ENCODE peak calls at places on chromosome 20, in six cellular contexts. A is globus pallidus; U is naive thymus-derived CD4-positive, alpha-beta T cell; T is astrocyte of the cerebellum; P is renal cortical epithelial cell; V is stimulated activated naive CD8-positive, alpha-beta T cell treated with anti-CD3 and anti-CD28 coated beads, Interleukin-15, amount 100 ng/mL, for 72 hours. C is an unnamed sample.

GRCh38 chr20:48697845-48698491 is 129.8 kb downstream of the PREX1 start:
- DNase-seq in A (peak), U (no peak), T (peak), P (peak), V (no peak), C (no peak)

GRCh38 chr20:13200767-13201500 is 20.1 kb upstream of the ISM1 start:
- DNase-seq in A (no peak), U (no peak), T (no peak), P (no peak), V (no peak), C (no peak)

GRCh38 chr20:53866787-53867740 is 203.3 kb downstream of the BCAS1 start:
- DNase-seq in A (no peak), U (no peak), T (no peak), P (peak), V (no peak), C (peak)

GRCh38 chr20:3674995-3675900 is 6.6 kb downstream of the ADAM33 start:
- DNase-seq in A (no peak), U (no peak), T (no peak), P (no peak), V (no peak), C (no peak)

GRCh38 chr20:44407402-44408184 is 52.1 kb downstream of the HNF4A start:
- DNase-seq in A (no peak), U (no peak), T (no peak), P (peak), V (no peak), C (no peak)

GRCh38 chr20:47397652-47398301 is 41.3 kb upstream of the ZMYND8 start:
- DNase-seq in A (no peak), U (no peak), T (no peak), P (no peak), V (no peak), C (no peak)

GRCh38 chr20:9075264-9076095 is 6.6 kb downstream of the PLCB4 start:
- DNase-seq in A (no peak), U (no peak), T (peak), P (peak), V (no peak), C (no peak)

GRCh38 chr20:39661833-39662232 is 699.7 kb downstream of the DHX35 start:
- DNase-seq in A (no peak), U (no peak), T (no peak), P (peak), V (no peak), C (no peak)

GRCh38 chr20:40293740-40294139 is 395.3 kb downstream of the MAFB start:
- DNase-seq in A (no peak), U (no peak), T (no peak), P (no peak), V (no peak), C (no peak)

GRCh38 chr20:51995038-51995437 is 192.7 kb upstream of the SALL4 start:
- DNase-seq in A (no peak), U (no peak), T (no peak), P (no peak), V (no peak), C (no peak)

GRCh38 chr20:26354521-26354920 is 657.9 kb upstream of the ZNF337 start:
- DNase-seq in A (no peak), U (no peak), T (no peak), P (no peak), V (no peak), C (no peak)

GRCh38 chr20:61788343-61788742 is 277.3 kb downstream of the TAF4 start:
- DNase-seq in A (no peak), U (no peak), T (no peak), P (no peak), V (no peak), C (no peak)

GRCh38 chr20:12252793-12253192 is 335.1 kb downstream of the BTBD3 start:
- DNase-seq in A (no peak), U (no peak), T (peak), P (no peak), V (no peak), C (no peak)

GRCh38 chr20:34871966-34872603 is 571 bp downstream of the GGT7 start:
- DNase-seq in A (no peak), U (no peak), T (no peak), P (no peak), V (no peak), C (no peak)

GRCh38 chr20:57195023-57195758 is 71.2 kb downstream of the BMP7 start:
- DNase-seq in A (no peak), U (no peak), T (no peak), P (no peak), V (no peak), C (no peak)

GRCh38 chr20:59455392-59456341 is 148.7 kb upstream of the PHACTR3 start:
- DNase-seq in A (peak), U (no peak), T (no peak), P (peak), V (no peak), C (no peak)

GRCh38 chr20:48187891-48188290 is 402.6 kb upstream of the SULF2 start:
- DNase-seq in A (no peak), U (no peak), T (peak), P (no peak), V (no peak), C (no peak)

GRCh38 chr20:63553933-63554290 is at the start of gene FNDC11:
- DNase-seq in A (no peak), U (no peak), T (no peak), P (no peak), V (no peak), C (no peak)

GRCh38 chr20:10280016-10280908 is 61.6 kb downstream of the SNAP25 start:
- DNase-seq in A (no peak), U (no peak), T (no peak), P (no peak), V (no peak), C (no peak)

GRCh38 chr20:59767656-59768055 is 163.3 kb downstream of the PHACTR3 start:
- DNase-seq in A (no peak), U (no peak), T (no peak), P (no peak), V (no peak), C (no peak)

GRCh38 chr20:23399568-23400241 is 21.6 kb downstream of the NAPB start:
- DNase-seq in A (no peak), U (no peak), T (peak), P (peak), V (peak), C (no peak)

GRCh38 chr20:407953-408842 is at the start of gene RBCK1:
- DNase-seq in A (peak), U (peak), T (peak), P (peak), V (peak), C (peak)

GRCh38 chr20:45367126-45367525 is 4.2 kb downstream of the SYS1 start:
- DNase-seq in A (no peak), U (no peak), T (no peak), P (no peak), V (no peak), C (no peak)

GRCh38 chr20:57332105-57333089 is 2.8 kb downstream of the SPO11 start:
- DNase-seq in A (no peak), U (no peak), T (no peak), P (no peak), V (no peak), C (no peak)

GRCh38 chr20:51044796-51045195 is 21.9 kb upstream of the KCNG1 start:
- DNase-seq in A (no peak), U (no peak), T (no peak), P (no peak), V (no peak), C (no peak)

GRCh38 chr20:621115-621756 is 11.1 kb upstream of the TCF15 start:
- DNase-seq in A (no peak), U (no peak), T (no peak), P (peak), V (no peak), C (no peak)

GRCh38 chr20:62707981-62708521 is 585 bp upstream of the NTSR1 start:
- DNase-seq in A (no peak), U (no peak), T (no peak), P (no peak), V (peak), C (no peak)

GRCh38 chr20:53773792-53774371 is 180.2 kb upstream of the ZNF217 start:
- DNase-seq in A (no peak), U (no peak), T (peak), P (peak), V (no peak), C (no peak)

GRCh38 chr20:45355209-45355608 is 7.0 kb upstream of the SDC4 start:
- DNase-seq in A (no peak), U (no peak), T (no peak), P (peak), V (no peak), C (no peak)

C was measured in central memory CD4-positive, alpha-beta T cell.